ENCODE peak calls at places on chromosome 17, in four cellular contexts. One of them, this sample, is unnamed.

GRCh38 chr17:81057079-81057730 is 22.3 kb downstream of the BAIAP2 start:
- DNase-seq in CD8-positive, alpha-beta T cell: no peak
- DNase-seq in stimulated activated CD4-positive, alpha-beta T cell treated with anti-CD3 and anti-CD28 coated beads, Interleukin-4, amount 100 ng/mL, for 4 hours: no peak
- DNase-seq in tibial nerve: peak; percentile 76
- DNase-seq in this sample: no peak

GRCh38 chr17:10063730-10064221 is 134.6 kb downstream of the GAS7 start:
- DNase-seq in CD8-positive, alpha-beta T cell: no peak
- DNase-seq in stimulated activated CD4-positive, alpha-beta T cell treated with anti-CD3 and anti-CD28 coated beads, Interleukin-4, amount 100 ng/mL, for 4 hours: no peak
- DNase-seq in tibial nerve: no peak
- DNase-seq in this sample: no peak

GRCh38 chr17:1713878-1714487 is 3.8 kb upstream of the TLCD2 start:
- DNase-seq in CD8-positive, alpha-beta T cell: no peak
- DNase-seq in stimulated activated CD4-positive, alpha-beta T cell treated with anti-CD3 and anti-CD28 coated beads, Interleukin-4, amount 100 ng/mL, for 4 hours: no peak
- DNase-seq in tibial nerve: no peak
- DNase-seq in this sample: no peak

GRCh38 chr17:41499714-41500113 is 5.7 kb downstream of the KRT13 start:
- DNase-seq in CD8-positive, alpha-beta T cell: no peak
- DNase-seq in stimulated activated CD4-positive, alpha-beta T cell treated with anti-CD3 and anti-CD28 coated beads, Interleukin-4, amount 100 ng/mL, for 4 hours: no peak
- DNase-seq in tibial nerve: no peak
- DNase-seq in this sample: no peak

GRCh38 chr17:1511290-1511689 is 5.1 kb downstream of the INPP5K start:
- DNase-seq in CD8-positive, alpha-beta T cell: no peak
- DNase-seq in stimulated activated CD4-positive, alpha-beta T cell treated with anti-CD3 and anti-CD28 coated beads, Interleukin-4, amount 100 ng/mL, for 4 hours: no peak
- DNase-seq in tibial nerve: no peak
- DNase-seq in this sample: no peak

GRCh38 chr17:2094891-2095535 is 40.1 kb downstream of the HIC1 start:
- DNase-seq in CD8-positive, alpha-beta T cell: no peak
- DNase-seq in stimulated activated CD4-positive, alpha-beta T cell treated with anti-CD3 and anti-CD28 coated beads, Interleukin-4, amount 100 ng/mL, for 4 hours: no peak
- DNase-seq in tibial nerve: no peak
- DNase-seq in this sample: no peak

GRCh38 chr17:76139801-76140660 is 1.0 kb downstream of the FOXJ1 start:
- DNase-seq in CD8-positive, alpha-beta T cell: peak; percentile 66
- DNase-seq in stimulated activated CD4-positive, alpha-beta T cell treated with anti-CD3 and anti-CD28 coated beads, Interleukin-4, amount 100 ng/mL, for 4 hours: peak; percentile 41
- DNase-seq in tibial nerve: no peak
- DNase-seq in this sample: peak; percentile 46

GRCh38 chr17:52143536-52143935 is 15.0 kb downstream of the CA10 start:
- DNase-seq in CD8-positive, alpha-beta T cell: no peak
- DNase-seq in stimulated activated CD4-positive, alpha-beta T cell treated with anti-CD3 and anti-CD28 coated beads, Interleukin-4, amount 100 ng/mL, for 4 hours: no peak
- DNase-seq in tibial nerve: no peak
- DNase-seq in this sample: no peak

GRCh38 chr17:80316927-80317705 is 56.5 kb downstream of the RNF213 start:
- DNase-seq in CD8-positive, alpha-beta T cell: no peak
- DNase-seq in stimulated activated CD4-positive, alpha-beta T cell treated with anti-CD3 and anti-CD28 coated beads, Interleukin-4, amount 100 ng/mL, for 4 hours: no peak
- DNase-seq in tibial nerve: no peak
- DNase-seq in this sample: no peak

GRCh38 chr17:77370536-77370935 is 229.8 kb downstream of the SEC14L1 start:
- DNase-seq in CD8-positive, alpha-beta T cell: no peak
- DNase-seq in stimulated activated CD4-positive, alpha-beta T cell treated with anti-CD3 and anti-CD28 coated beads, Interleukin-4, amount 100 ng/mL, for 4 hours: no peak
- DNase-seq in tibial nerve: no peak
- DNase-seq in this sample: no peak

GRCh38 chr17:65956814-65957213 is 235.1 kb downstream of the CEP112 start:
- DNase-seq in CD8-positive, alpha-beta T cell: no peak
- DNase-seq in stimulated activated CD4-positive, alpha-beta T cell treated with anti-CD3 and anti-CD28 coated beads, Interleukin-4, amount 100 ng/mL, for 4 hours: no peak
- DNase-seq in tibial nerve: no peak
- DNase-seq in this sample: no peak

GRCh38 chr17:35486920-35487727 is 38.6 kb upstream of the SLFN13 start:
- DNase-seq in CD8-positive, alpha-beta T cell: peak; percentile 75
- DNase-seq in stimulated activated CD4-positive, alpha-beta T cell treated with anti-CD3 and anti-CD28 coated beads, Interleukin-4, amount 100 ng/mL, for 4 hours: peak; percentile 81
- DNase-seq in tibial nerve: no peak
- DNase-seq in this sample: peak; percentile 84

GRCh38 chr17:40819528-40820125 is 2.8 kb downstream of the KRT10 start:
- DNase-seq in CD8-positive, alpha-beta T cell: no peak
- DNase-seq in stimulated activated CD4-positive, alpha-beta T cell treated with anti-CD3 and anti-CD28 coated beads, Interleukin-4, amount 100 ng/mL, for 4 hours: no peak
- DNase-seq in tibial nerve: no peak
- DNase-seq in this sample: no peak

GRCh38 chr17:50556803-50557202 is 3.7 kb upstream of the CACNA1G start:
- DNase-seq in CD8-positive, alpha-beta T cell: no peak
- DNase-seq in stimulated activated CD4-positive, alpha-beta T cell treated with anti-CD3 and anti-CD28 coated beads, Interleukin-4, amount 100 ng/mL, for 4 hours: no peak
- DNase-seq in tibial nerve: no peak
- DNase-seq in this sample: no peak

GRCh38 chr17:65749479-65749878 is 188.0 kb upstream of the AXIN2 start:
- DNase-seq in CD8-positive, alpha-beta T cell: no peak
- DNase-seq in stimulated activated CD4-positive, alpha-beta T cell treated with anti-CD3 and anti-CD28 coated beads, Interleukin-4, amount 100 ng/mL, for 4 hours: no peak
- DNase-seq in tibial nerve: no peak
- DNase-seq in this sample: no peak

GRCh38 chr17:9218911-9219310 is 197.6 kb downstream of the NTN1 start:
- DNase-seq in CD8-positive, alpha-beta T cell: no peak
- DNase-seq in stimulated activated CD4-positive, alpha-beta T cell treated with anti-CD3 and anti-CD28 coated beads, Interleukin-4, amount 100 ng/mL, for 4 hours: no peak
- DNase-seq in tibial nerve: no peak
- DNase-seq in this sample: no peak

GRCh38 chr17:3794890-3795757 is 5.9 kb downstream of the ITGAE start:
- DNase-seq in CD8-positive, alpha-beta T cell: peak; percentile 75
- DNase-seq in stimulated activated CD4-positive, alpha-beta T cell treated with anti-CD3 and anti-CD28 coated beads, Interleukin-4, amount 100 ng/mL, for 4 hours: peak; percentile 17
- DNase-seq in tibial nerve: no peak
- DNase-seq in this sample: peak; percentile 68

GRCh38 chr17:60577147-60577925 is 22.7 kb upstream of the PPM1D start:
- DNase-seq in CD8-positive, alpha-beta T cell: no peak
- DNase-seq in stimulated activated CD4-positive, alpha-beta T cell treated with anti-CD3 and anti-CD28 coated beads, Interleukin-4, amount 100 ng/mL, for 4 hours: no peak
- DNase-seq in tibial nerve: no peak
- DNase-seq in this sample: no peak

GRCh38 chr17:18248811-18249210 is 9.7 kb downstream of the FLII start:
- DNase-seq in CD8-positive, alpha-beta T cell: no peak
- DNase-seq in stimulated activated CD4-positive, alpha-beta T cell treated with anti-CD3 and anti-CD28 coated beads, Interleukin-4, amount 100 ng/mL, for 4 hours: no peak
- DNase-seq in tibial nerve: no peak
- DNase-seq in this sample: no peak

GRCh38 chr17:47604268-47604927 is 45.3 kb upstream of the KPNB1 start:
- DNase-seq in CD8-positive, alpha-beta T cell: no peak
- DNase-seq in stimulated activated CD4-positive, alpha-beta T cell treated with anti-CD3 and anti-CD28 coated beads, Interleukin-4, amount 100 ng/mL, for 4 hours: no peak
- DNase-seq in tibial nerve: peak; percentile 34
- DNase-seq in this sample: no peak

GRCh38 chr17:83176956-83177583 is 97.7 kb downstream of the METRNL start:
- DNase-seq in CD8-positive, alpha-beta T cell: no peak
- DNase-seq in stimulated activated CD4-positive, alpha-beta T cell treated with anti-CD3 and anti-CD28 coated beads, Interleukin-4, amount 100 ng/mL, for 4 hours: no peak
- DNase-seq in tibial nerve: peak; percentile 8
- DNase-seq in this sample: no peak

GRCh38 chr17:49464049-49464448 is 31.0 kb upstream of the NGFR start:
- DNase-seq in CD8-positive, alpha-beta T cell: no peak
- DNase-seq in stimulated activated CD4-positive, alpha-beta T cell treated with anti-CD3 and anti-CD28 coated beads, Interleukin-4, amount 100 ng/mL, for 4 hours: no peak
- DNase-seq in tibial nerve: no peak
- DNase-seq in this sample: no peak

GRCh38 chr17:46191332-46192210 is 1.7 kb downstream of the KANSL1 start:
- DNase-seq in CD8-positive, alpha-beta T cell: no peak
- DNase-seq in stimulated activated CD4-positive, alpha-beta T cell treated with anti-CD3 and anti-CD28 coated beads, Interleukin-4, amount 100 ng/mL, for 4 hours: no peak
- DNase-seq in tibial nerve: no peak
- DNase-seq in this sample: no peak

GRCh38 chr17:39027037-39027436 is 59.8 kb upstream of the FBXO47 start:
- DNase-seq in CD8-positive, alpha-beta T cell: peak; percentile 25
- DNase-seq in stimulated activated CD4-positive, alpha-beta T cell treated with anti-CD3 and anti-CD28 coated beads, Interleukin-4, amount 100 ng/mL, for 4 hours: no peak
- DNase-seq in tibial nerve: peak; percentile 51
- DNase-seq in this sample: no peak

GRCh38 chr17:2400474-2400866 is 390 bp downstream of the MNT start:
- DNase-seq in CD8-positive, alpha-beta T cell: peak; percentile 53
- DNase-seq in stimulated activated CD4-positive, alpha-beta T cell treated with anti-CD3 and anti-CD28 coated beads, Interleukin-4, amount 100 ng/mL, for 4 hours: peak; percentile 55
- DNase-seq in tibial nerve: no peak
- DNase-seq in this sample: peak; percentile 42

GRCh38 chr17:74671031-74671771 is 41.5 kb downstream of the CD300LF start:
- DNase-seq in CD8-positive, alpha-beta T cell: peak; percentile 75
- DNase-seq in stimulated activated CD4-positive, alpha-beta T cell treated with anti-CD3 and anti-CD28 coated beads, Interleukin-4, amount 100 ng/mL, for 4 hours: peak; percentile 53
- DNase-seq in tibial nerve: peak; percentile 38
- DNase-seq in this sample: peak; percentile 60

GRCh38 chr17:46866747-46867146 is 15.4 kb downstream of the WNT9B start:
- DNase-seq in CD8-positive, alpha-beta T cell: no peak
- DNase-seq in stimulated activated CD4-positive, alpha-beta T cell treated with anti-CD3 and anti-CD28 coated beads, Interleukin-4, amount 100 ng/mL, for 4 hours: no peak
- DNase-seq in tibial nerve: no peak
- DNase-seq in this sample: no peak

GRCh38 chr17:43344700-43345099 is 54.1 kb upstream of the ARL4D start:
- DNase-seq in CD8-positive, alpha-beta T cell: no peak
- DNase-seq in stimulated activated CD4-positive, alpha-beta T cell treated with anti-CD3 and anti-CD28 coated beads, Interleukin-4, amount 100 ng/mL, for 4 hours: no peak
- DNase-seq in tibial nerve: no peak
- DNase-seq in this sample: no peak

GRCh38 chr17:27596571-27597187 is 34.3 kb upstream of the LGALS9 start:
- DNase-seq in CD8-positive, alpha-beta T cell: no peak
- DNase-seq in stimulated activated CD4-positive, alpha-beta T cell treated with anti-CD3 and anti-CD28 coated beads, Interleukin-4, amount 100 ng/mL, for 4 hours: no peak
- DNase-seq in tibial nerve: no peak
- DNase-seq in this sample: no peak

GRCh38 chr17:29884995-29885394 is 45.0 kb downstream of the SSH2 start:
- DNase-seq in CD8-positive, alpha-beta T cell: no peak
- DNase-seq in stimulated activated CD4-positive, alpha-beta T cell treated with anti-CD3 and anti-CD28 coated beads, Interleukin-4, amount 100 ng/mL, for 4 hours: no peak
- DNase-seq in tibial nerve: no peak
- DNase-seq in this sample: no peak

GRCh38 chr17:69814031-69814430 is 261.0 kb upstream of the KCNJ16 start:
- DNase-seq in CD8-positive, alpha-beta T cell: no peak
- DNase-seq in stimulated activated CD4-positive, alpha-beta T cell treated with anti-CD3 and anti-CD28 coated beads, Interleukin-4, amount 100 ng/mL, for 4 hours: no peak
- DNase-seq in tibial nerve: no peak
- DNase-seq in this sample: no peak

GRCh38 chr17:79595471-79595870 is 15.4 kb downstream of the RBFOX3 start:
- DNase-seq in CD8-positive, alpha-beta T cell: no peak
- DNase-seq in stimulated activated CD4-positive, alpha-beta T cell treated with anti-CD3 and anti-CD28 coated beads, Interleukin-4, amount 100 ng/mL, for 4 hours: no peak
- DNase-seq in tibial nerve: no peak
- DNase-seq in this sample: no peak

GRCh38 chr17:16428098-16428882 is 12.9 kb downstream of the TRPV2 start:
- DNase-seq in CD8-positive, alpha-beta T cell: peak; percentile 53
- DNase-seq in stimulated activated CD4-positive, alpha-beta T cell treated with anti-CD3 and anti-CD28 coated beads, Interleukin-4, amount 100 ng/mL, for 4 hours: peak; percentile 49
- DNase-seq in tibial nerve: no peak
- DNase-seq in this sample: peak; percentile 13

GRCh38 chr17:64974750-64975317 is 55.6 kb upstream of the LRRC37A3 start:
- DNase-seq in CD8-positive, alpha-beta T cell: no peak
- DNase-seq in stimulated activated CD4-positive, alpha-beta T cell treated with anti-CD3 and anti-CD28 coated beads, Interleukin-4, amount 100 ng/mL, for 4 hours: no peak
- DNase-seq in tibial nerve: no peak
- DNase-seq in this sample: no peak

GRCh38 chr17:6471531-6472465 is 27.5 kb downstream of the PIMREG start:
- DNase-seq in CD8-positive, alpha-beta T cell: no peak
- DNase-seq in stimulated activated CD4-positive, alpha-beta T cell treated with anti-CD3 and anti-CD28 coated beads, Interleukin-4, amount 100 ng/mL, for 4 hours: no peak
- DNase-seq in tibial nerve: no peak
- DNase-seq in this sample: no peak